ENCODE peak calls at places on chromosome 20, in six cellular contexts. One of them, this sample, is unnamed.

GRCh38 chr20:59184880-59185447 is 21.3 kb downstream of the ZNF831 start:
- DNase-seq in uterus: no peak
- DNase-seq in natural killer cell: no peak
- DNase-seq in left lung: no peak
- DNase-seq in psoas muscle: no peak
- DNase-seq in neural crest cell: no peak
- DNase-seq in this sample: no peak

GRCh38 chr20:53736757-53737403 is 143.2 kb upstream of the ZNF217 start:
- DNase-seq in psoas muscle: no peak
- DNase-seq in neural crest cell: no peak
- DNase-seq in left lung: no peak
- DNase-seq in uterus: no peak
- DNase-seq in natural killer cell: no peak
- DNase-seq in this sample: no peak

GRCh38 chr20:19918965-19919329 is 98.2 kb upstream of the NAA20 start:
- DNase-seq in left lung: no peak
- DNase-seq in neural crest cell: no peak
- DNase-seq in natural killer cell: no peak
- DNase-seq in uterus: no peak
- DNase-seq in psoas muscle: no peak
- DNase-seq in this sample: no peak

GRCh38 chr20:47411161-47411560 is 54.7 kb upstream of the ZMYND8 start:
- DNase-seq in uterus: no peak
- DNase-seq in left lung: no peak
- DNase-seq in psoas muscle: peak
- DNase-seq in natural killer cell: no peak
- DNase-seq in neural crest cell: no peak
- DNase-seq in this sample: no peak

GRCh38 chr20:32018269-32019155 is 8.3 kb downstream of the CCM2L start:
- DNase-seq in natural killer cell: no peak
- DNase-seq in neural crest cell: peak
- DNase-seq in left lung: peak
- DNase-seq in uterus: peak
- DNase-seq in psoas muscle: no peak
- DNase-seq in this sample: no peak

GRCh38 chr20:4922186-4922585 is 79.1 kb downstream of the SLC23A2 start:
- DNase-seq in left lung: no peak
- DNase-seq in natural killer cell: no peak
- DNase-seq in psoas muscle: no peak
- DNase-seq in neural crest cell: no peak
- DNase-seq in uterus: no peak
- DNase-seq in this sample: no peak

GRCh38 chr20:46965477-46965876 is 70.8 kb downstream of the EYA2 start:
- DNase-seq in uterus: no peak
- DNase-seq in left lung: no peak
- DNase-seq in natural killer cell: no peak
- DNase-seq in psoas muscle: no peak
- DNase-seq in neural crest cell: no peak
- DNase-seq in this sample: no peak

GRCh38 chr20:11982289-11982957 is 64.7 kb downstream of the BTBD3 start:
- DNase-seq in natural killer cell: no peak
- DNase-seq in uterus: no peak
- DNase-seq in left lung: no peak
- DNase-seq in neural crest cell: no peak
- DNase-seq in psoas muscle: no peak
- DNase-seq in this sample: no peak

GRCh38 chr20:31577194-31577593 is 27.9 kb upstream of the ID1 start:
- DNase-seq in psoas muscle: no peak
- DNase-seq in left lung: no peak
- DNase-seq in uterus: no peak
- DNase-seq in neural crest cell: no peak
- DNase-seq in natural killer cell: no peak
- DNase-seq in this sample: no peak

GRCh38 chr20:15339264-15339663 is 1001.9 kb upstream of the FLRT3 start:
- DNase-seq in psoas muscle: no peak
- DNase-seq in left lung: no peak
- DNase-seq in uterus: no peak
- DNase-seq in neural crest cell: no peak
- DNase-seq in natural killer cell: no peak
- DNase-seq in this sample: no peak

GRCh38 chr20:61271273-61272221 is 19.5 kb downstream of the CDH4 start:
- DNase-seq in psoas muscle: peak
- DNase-seq in natural killer cell: no peak
- DNase-seq in left lung: no peak
- DNase-seq in uterus: no peak
- DNase-seq in neural crest cell: no peak
- DNase-seq in this sample: no peak

GRCh38 chr20:21505161-21505809 is 8.6 kb downstream of the NKX2-2 start:
- DNase-seq in natural killer cell: peak
- DNase-seq in uterus: peak
- DNase-seq in neural crest cell: peak
- DNase-seq in left lung: peak
- DNase-seq in psoas muscle: peak
- DNase-seq in this sample: no peak

GRCh38 chr20:36467076-36467999 is 74.0 kb upstream of the MYL9 start:
- DNase-seq in uterus: peak
- DNase-seq in psoas muscle: peak
- DNase-seq in neural crest cell: no peak
- DNase-seq in natural killer cell: no peak
- DNase-seq in left lung: no peak
- DNase-seq in this sample: no peak

GRCh38 chr20:21251278-21251677 is 51.9 kb upstream of the XRN2 start:
- DNase-seq in neural crest cell: no peak
- DNase-seq in uterus: no peak
- DNase-seq in natural killer cell: no peak
- DNase-seq in psoas muscle: no peak
- DNase-seq in left lung: no peak
- DNase-seq in this sample: no peak

GRCh38 chr20:52268184-52268583 is 76.6 kb upstream of the ZFP64 start:
- DNase-seq in neural crest cell: no peak
- DNase-seq in psoas muscle: no peak
- DNase-seq in left lung: no peak
- DNase-seq in uterus: no peak
- DNase-seq in natural killer cell: no peak
- DNase-seq in this sample: no peak

GRCh38 chr20:5000263-5001173 is 792 bp downstream of the SLC23A2 start:
- DNase-seq in uterus: peak
- DNase-seq in neural crest cell: peak
- DNase-seq in psoas muscle: peak
- DNase-seq in natural killer cell: peak
- DNase-seq in left lung: peak
- DNase-seq in this sample: peak

GRCh38 chr20:19609642-19610223 is 148.3 kb upstream of the RIN2 start:
- DNase-seq in uterus: no peak
- DNase-seq in natural killer cell: no peak
- DNase-seq in neural crest cell: no peak
- DNase-seq in psoas muscle: no peak
- DNase-seq in left lung: no peak
- DNase-seq in this sample: no peak

GRCh38 chr20:47551841-47552240 is 50.2 kb downstream of the NCOA3 start:
- DNase-seq in left lung: no peak
- DNase-seq in uterus: no peak
- DNase-seq in natural killer cell: no peak
- DNase-seq in psoas muscle: no peak
- DNase-seq in neural crest cell: no peak
- DNase-seq in this sample: no peak

GRCh38 chr20:51473771-51474170 is 68.7 kb downstream of the NFATC2 start:
- DNase-seq in natural killer cell: no peak
- DNase-seq in left lung: no peak
- DNase-seq in neural crest cell: no peak
- DNase-seq in uterus: no peak
- DNase-seq in psoas muscle: no peak
- DNase-seq in this sample: no peak

GRCh38 chr20:34010405-34010895 is 16.7 kb downstream of the RALY start:
- DNase-seq in psoas muscle: no peak
- DNase-seq in uterus: no peak
- DNase-seq in left lung: no peak
- DNase-seq in natural killer cell: no peak
- DNase-seq in neural crest cell: no peak
- DNase-seq in this sample: no peak

GRCh38 chr20:19699132-19699971 is 58.7 kb upstream of the RIN2 start:
- DNase-seq in left lung: no peak
- DNase-seq in natural killer cell: no peak
- DNase-seq in neural crest cell: no peak
- DNase-seq in psoas muscle: no peak
- DNase-seq in uterus: no peak
- DNase-seq in this sample: no peak

GRCh38 chr20:44092551-44093248 is 94.3 kb downstream of the JPH2 start:
- DNase-seq in uterus: no peak
- DNase-seq in psoas muscle: no peak
- DNase-seq in neural crest cell: peak
- DNase-seq in left lung: no peak
- DNase-seq in natural killer cell: no peak
- DNase-seq in this sample: no peak

GRCh38 chr20:11271319-11271718 is 597.5 kb upstream of the JAG1 start:
- DNase-seq in uterus: no peak
- DNase-seq in neural crest cell: no peak
- DNase-seq in left lung: peak
- DNase-seq in natural killer cell: no peak
- DNase-seq in psoas muscle: no peak
- DNase-seq in this sample: no peak

GRCh38 chr20:18019068-18019467 is 38.6 kb downstream of the OVOL2 start:
- DNase-seq in uterus: no peak
- DNase-seq in left lung: no peak
- DNase-seq in neural crest cell: no peak
- DNase-seq in psoas muscle: no peak
- DNase-seq in natural killer cell: no peak
- DNase-seq in this sample: no peak

GRCh38 chr20:23924751-23925150 is 45.2 kb upstream of the CST5 start:
- DNase-seq in left lung: no peak
- DNase-seq in uterus: no peak
- DNase-seq in neural crest cell: no peak
- DNase-seq in psoas muscle: no peak
- DNase-seq in natural killer cell: no peak
- DNase-seq in this sample: no peak

GRCh38 chr20:57013741-57014140 is 252.7 kb downstream of the BMP7 start:
- DNase-seq in uterus: no peak
- DNase-seq in left lung: no peak
- DNase-seq in psoas muscle: no peak
- DNase-seq in neural crest cell: peak
- DNase-seq in natural killer cell: no peak
- DNase-seq in this sample: peak

GRCh38 chr20:64065973-64066341 is 3.0 kb downstream of the TCEA2 start:
- DNase-seq in psoas muscle: no peak
- DNase-seq in neural crest cell: no peak
- DNase-seq in left lung: no peak
- DNase-seq in natural killer cell: peak
- DNase-seq in uterus: no peak
- DNase-seq in this sample: peak

GRCh38 chr20:33803921-33804337 is 7.2 kb upstream of the CHMP4B start:
- DNase-seq in left lung: no peak
- DNase-seq in neural crest cell: no peak
- DNase-seq in uterus: no peak
- DNase-seq in natural killer cell: no peak
- DNase-seq in psoas muscle: no peak
- DNase-seq in this sample: no peak

GRCh38 chr20:5642155-5642981 is 107.8 kb upstream of the SHLD1 start:
- DNase-seq in left lung: no peak
- DNase-seq in uterus: no peak
- DNase-seq in natural killer cell: no peak
- DNase-seq in neural crest cell: no peak
- DNase-seq in psoas muscle: no peak
- DNase-seq in this sample: peak

GRCh38 chr20:58481541-58482021 is 33.6 kb downstream of the APCDD1L start:
- DNase-seq in left lung: no peak
- DNase-seq in psoas muscle: peak
- DNase-seq in natural killer cell: no peak
- DNase-seq in neural crest cell: peak
- DNase-seq in uterus: no peak
- DNase-seq in this sample: no peak

GRCh38 chr20:31472395-31473330 is 2.3 kb downstream of the DEFB124 start:
- DNase-seq in uterus: peak
- DNase-seq in psoas muscle: no peak
- DNase-seq in neural crest cell: no peak
- DNase-seq in natural killer cell: no peak
- DNase-seq in left lung: no peak
- DNase-seq in this sample: no peak

GRCh38 chr20:1734269-1734858 is 76.8 kb upstream of the SIRPG start:
- DNase-seq in natural killer cell: no peak
- DNase-seq in uterus: no peak
- DNase-seq in neural crest cell: no peak
- DNase-seq in left lung: no peak
- DNase-seq in psoas muscle: no peak
- DNase-seq in this sample: no peak
- TF ChIP-seq CTCF in natural killer cell: no peak
- TF ChIP-seq CTCF in uterus: no peak
- TF ChIP-seq CTCF in neural crest cell: no peak
- TF ChIP-seq CTCF in left lung: no peak
- TF ChIP-seq CTCF in psoas muscle: no peak
- TF ChIP-seq CTCF in this sample: peak

GRCh38 chr20:40880063-40880715 is 148.4 kb upstream of the TOP1 start:
- DNase-seq in psoas muscle: no peak
- DNase-seq in natural killer cell: no peak
- DNase-seq in neural crest cell: no peak
- DNase-seq in left lung: no peak
- DNase-seq in uterus: no peak
- DNase-seq in this sample: no peak
- TF ChIP-seq CTCF in psoas muscle: no peak
- TF ChIP-seq CTCF in natural killer cell: no peak
- TF ChIP-seq CTCF in neural crest cell: no peak
- TF ChIP-seq CTCF in left lung: no peak
- TF ChIP-seq CTCF in uterus: no peak
- TF ChIP-seq CTCF in this sample: peak

GRCh38 chr20:45104786-45105185 is 3.9 kb upstream of the KCNS1 start:
- DNase-seq in left lung: no peak
- DNase-seq in natural killer cell: no peak
- DNase-seq in neural crest cell: no peak
- DNase-seq in uterus: no peak
- DNase-seq in psoas muscle: no peak
- DNase-seq in this sample: no peak
- TF ChIP-seq CTCF in left lung: no peak
- TF ChIP-seq CTCF in natural killer cell: no peak
- TF ChIP-seq CTCF in neural crest cell: no peak
- TF ChIP-seq CTCF in uterus: no peak
- TF ChIP-seq CTCF in psoas muscle: no peak
- TF ChIP-seq CTCF in this sample: no peak

DNA sequence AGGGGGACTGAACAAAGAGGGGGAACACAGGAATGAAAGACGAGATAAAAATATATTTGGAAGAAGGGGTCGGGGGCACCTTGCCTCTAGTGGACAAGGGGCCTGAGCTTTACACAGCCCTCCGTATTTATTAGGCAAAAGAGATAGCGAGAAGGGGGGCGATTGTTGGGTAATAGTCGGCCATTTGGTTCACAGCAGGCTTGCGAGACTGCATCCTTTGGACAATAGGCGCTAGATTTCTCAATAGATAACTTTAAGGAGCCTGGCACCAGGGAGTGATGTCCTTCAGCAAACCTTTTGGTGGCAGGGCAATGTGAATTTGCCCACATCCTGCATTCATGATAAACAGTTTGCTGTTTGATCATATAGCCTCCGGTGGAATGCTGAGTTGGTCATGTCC is 3.0 kb upstream of the NANP start:
- DNase-seq in uterus: no peak
- DNase-seq in natural killer cell: no peak
- DNase-seq in left lung: no peak
- DNase-seq in neural crest cell: no peak
- DNase-seq in psoas muscle: no peak
- DNase-seq in this sample: no peak
- TF ChIP-seq CTCF in uterus: no peak
- TF ChIP-seq CTCF in natural killer cell: no peak
- TF ChIP-seq CTCF in left lung: no peak
- TF ChIP-seq CTCF in neural crest cell: no peak
- TF ChIP-seq CTCF in psoas muscle: no peak
- TF ChIP-seq CTCF in this sample: no peak

This sample was measured in CD14-positive monocyte.